ENCODE peak calls at places on chromosomes 3 and 15, in seven cellular contexts. E is colonic mucosa, P is astrocyte, B is SK-N-SH, H is Panc1, L is cardiac muscle cell, K is IMR-90. W is an unnamed sample.

GRCh38 chr3:101085752-101086151 is 92.5 kb upstream of the ABI3BP start:
- DNase-seq in P (no peak), E (no peak), K (no peak), B (no peak), L (no peak), H (no peak), W (no peak)

GRCh38 chr3:13892304-13892703 is 12.4 kb upstream of the WNT7A start:
- DNase-seq in L (no peak), P (no peak), K (no peak), H (no peak), E (no peak), B (no peak), W (no peak)

GRCh38 chr3:150367771-150368170 is 40.3 kb upstream of the TSC22D2 start:
- DNase-seq in B (no peak), K (no peak), H (no peak), P (no peak), E (no peak), L (no peak), W (no peak)

GRCh38 chr3:139994891-139995290 is 59.9 kb downstream of the CLSTN2 start:
- DNase-seq in H (no peak), L (no peak), E (no peak), K (no peak), P (no peak), B (peak; percentile 57), W (no peak)

GRCh38 chr15:69760263-69760855 is 307.7 kb downstream of the RPLP1 start:
- DNase-seq in B (no peak), E (no peak), L (no peak), H (no peak), P (no peak), K (peak; percentile 60), W (no peak)

GRCh38 chr3:122146466-122146865 is 37.0 kb upstream of the CASR start:
- DNase-seq in P (no peak), E (no peak), L (no peak), B (no peak), H (no peak), K (no peak), W (no peak)

GRCh38 chr3:140292684-140293083 is 357.7 kb downstream of the CLSTN2 start:
- DNase-seq in L (no peak), P (peak; percentile 96), B (no peak), K (no peak), H (no peak), E (peak; percentile 19), W (no peak)

GRCh38 chr3:38477057-38477820 is 18.9 kb upstream of the EXOG start:
- DNase-seq in E (no peak), B (no peak), H (no peak), P (no peak), L (no peak), K (no peak), W (no peak)

GRCh38 chr15:64149424-64150235 is 1.9 kb upstream of the SNX22 start:
- DNase-seq in P (no peak), B (no peak), K (no peak), H (no peak), L (no peak), E (peak; percentile 35), W (no peak)

GRCh38 chr3:58215317-58216025 is 4.7 kb upstream of the DNASE1L3 start:
- DNase-seq in L (no peak), B (no peak), E (no peak), H (no peak), P (no peak), K (no peak), W (no peak)

GRCh38 chr15:63491116-63491817 is 13.1 kb upstream of the USP3 start:
- DNase-seq in B (no peak), K (no peak), H (no peak), E (no peak), L (no peak), P (no peak), W (no peak)

GRCh38 chr3:58329922-58330413 is 2.7 kb upstream of the PXK start:
- DNase-seq in K (no peak), P (no peak), E (no peak), L (no peak), H (no peak), B (no peak), W (no peak)

GRCh38 chr3:125410922-125411321 is 35.8 kb upstream of the ZNF148 start:
- DNase-seq in P (no peak), B (no peak), K (no peak), L (no peak), E (no peak), H (no peak), W (no peak)

GRCh38 chr15:31069360-31070000 is 32.0 kb downstream of the TRPM1 start:
- DNase-seq in P (no peak), H (no peak), L (no peak), E (no peak), K (peak; percentile 70), B (no peak), W (no peak)

GRCh38 chr3:112579697-112580096 is 17.9 kb downstream of the SLC35A5 start:
- DNase-seq in L (no peak), H (no peak), E (no peak), K (peak; percentile 20), P (peak; percentile 42), B (no peak), W (no peak)

GRCh38 chr15:98903377-98904018 is 104.1 kb downstream of the PGPEP1L start:
- DNase-seq in H (no peak), P (peak; percentile 86), K (peak; percentile 73), L (no peak), B (no peak), E (no peak), W (peak; percentile 97)

GRCh38 chr3:8488877-8489865 is 12.5 kb upstream of the LMCD1 start:
- DNase-seq in P (no peak), E (no peak), L (no peak), B (no peak), K (no peak), H (no peak), W (no peak)

GRCh38 chr15:82764740-82765139 is 41.1 kb downstream of the FSD2 start:
- DNase-seq in E (no peak), K (no peak), L (no peak), P (no peak), B (no peak), H (no peak), W (no peak)

GRCh38 chr3:181730364-181730763 is 18.6 kb downstream of the SOX2 start:
- DNase-seq in E (no peak), L (no peak), H (no peak), K (no peak), B (no peak), P (no peak), W (no peak)

GRCh38 chr3:193711964-193712598 is 119.1 kb downstream of the OPA1 start:
- DNase-seq in E (no peak), P (no peak), H (no peak), L (no peak), B (no peak), K (no peak), W (no peak)

GRCh38 chr3:181755959-181756358 is 44.2 kb downstream of the SOX2 start:
- DNase-seq in H (no peak), L (no peak), K (no peak), B (no peak), P (no peak), E (no peak), W (peak; percentile 16)

GRCh38 chr3:194481103-194481502 is 5.7 kb downstream of the ATP13A3 start:
- DNase-seq in L (no peak), K (peak; percentile 86), P (peak; percentile 72), B (no peak), E (no peak), H (no peak), W (peak; percentile 30)

GRCh38 chr15:68426149-68426548 is 5.8 kb downstream of the ITGA11 start:
- DNase-seq in L (no peak), P (no peak), H (no peak), E (no peak), K (no peak), B (no peak), W (no peak)

GRCh38 chr15:78932216-78932808 is 12.5 kb downstream of the CTSH start:
- DNase-seq in B (no peak), E (no peak), H (no peak), P (no peak), L (no peak), K (no peak), W (no peak)

GRCh38 chr3:11944052-11944673 is 60.0 kb upstream of the SYN2 start:
- DNase-seq in E (peak; percentile 26), H (peak; percentile 4), B (peak; percentile 27), L (peak; percentile 53), P (no peak), K (peak; percentile 10), W (peak; percentile 6)

GRCh38 chr3:195893121-195893449 is 15.3 kb downstream of the TNK2 start:
- DNase-seq in H (no peak), L (no peak), B (peak; percentile 61), E (no peak), P (no peak), K (no peak), W (no peak)
- H3K4me3 ChIP-seq in H (no peak overlapping the region), L (peak overlapping the region; percentile 27), B (peak overlapping the region; percentile 49), E (no peak overlapping the region), P (peak overlapping the region; percentile 37), K (no peak overlapping the region), W (no peak overlapping the region)

DNA sequence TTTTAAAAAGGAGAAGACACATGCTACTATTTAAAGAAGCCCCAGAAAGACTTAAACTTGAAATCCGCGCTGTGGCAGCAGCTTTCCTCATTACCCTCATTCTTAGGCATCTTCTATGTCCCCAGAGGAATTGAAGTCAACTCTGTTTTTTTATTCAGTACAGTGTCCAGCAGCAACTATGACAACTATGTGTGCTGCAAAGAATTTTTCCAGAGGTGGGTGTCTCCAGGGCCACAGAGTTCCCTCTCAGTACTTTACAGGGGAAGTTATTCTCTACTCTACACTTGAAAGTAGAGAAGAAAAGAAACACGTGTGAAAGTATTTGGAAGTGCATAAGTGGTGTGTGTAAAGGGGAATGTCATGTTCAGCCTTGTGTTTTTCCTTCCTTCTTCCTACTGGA is 32.0 kb downstream of the GATM start:
- DNase-seq in P (no peak), B (no peak), H (no peak), L (peak; percentile 13), K (no peak), E (no peak), W (no peak)
- H3K4me1 ChIP-seq in P (no peaks in the 10 kb centered on the region), B (no peaks in the 10 kb centered on the region), H (no peaks in the 10 kb centered on the region), L (no peaks in the 10 kb centered on the region), K (no peaks in the 10 kb centered on the region), E (no peaks in the 10 kb centered on the region), W (no peaks in the 10 kb centered on the region)

GRCh38 chr3:40680685-40681657 is 156.2 kb downstream of the ZNF621 start:
- DNase-seq in E (no peak), P (no peak), K (no peak), B (no peak), H (no peak), L (no peak), W (no peak)
- H3K27ac ChIP-seq in E (no peak overlapping the region), P (no peak overlapping the region), K (no peak overlapping the region), B (no peak overlapping the region), H (no peak overlapping the region), L (no peak overlapping the region), W (no peak overlapping the region)

DNA sequence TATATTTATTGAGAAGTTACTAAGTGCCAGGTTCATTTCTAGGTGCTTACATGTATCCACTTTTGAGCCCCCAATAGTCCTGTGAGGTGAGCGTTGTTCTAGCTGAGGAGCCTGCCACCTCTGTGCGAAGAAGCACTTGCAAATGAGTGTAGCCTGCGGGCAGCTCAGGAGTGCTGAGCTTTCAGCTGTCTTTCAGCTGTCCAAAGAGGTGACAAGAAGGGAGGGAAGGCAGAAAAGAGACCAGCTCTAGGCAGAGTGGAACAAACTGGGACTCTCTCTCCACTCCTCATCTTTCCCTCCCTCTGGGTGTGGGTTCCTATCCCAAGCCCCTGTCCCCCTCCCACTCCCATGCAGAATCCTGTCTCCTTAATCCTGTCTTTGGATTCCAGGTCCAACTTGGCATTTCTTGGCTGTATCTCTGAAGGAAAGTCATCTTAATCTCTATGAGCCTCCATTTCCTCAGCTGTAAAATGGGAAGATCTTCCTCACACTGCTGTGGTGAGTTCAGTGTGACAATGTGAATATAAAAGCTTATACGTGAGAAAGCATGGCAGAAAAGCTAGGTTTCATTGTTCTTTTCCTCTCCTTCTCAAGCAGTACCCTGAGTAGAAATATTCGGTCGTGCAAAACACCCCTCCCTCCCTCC is 6.7 kb upstream of the SRP14 start:
- DNase-seq in B (no peak), E (no peak), L (no peak), H (no peak), K (no peak), P (no peak), W (no peak)
- H3K4me3 ChIP-seq in B (no peak overlapping the region), E (no peak overlapping the region), L (no peak overlapping the region), H (no peak overlapping the region), K (no peak overlapping the region), P (no peak overlapping the region), W (no peak overlapping the region)